ENCODE peak calls at places on chromosomes 3 and 15, in four cellular contexts. M, Y, X and E are unnamed samples.

GRCh38 chr3:186598108-186598784 is 14.6 kb upstream of the AHSG start:
- DNase-seq in M (peak), Y (peak), X (no peak), E (peak)

GRCh38 chr3:24111711-24112110 is 166.6 kb downstream of the NR1D2 start:
- DNase-seq in M (no peak), Y (no peak), X (no peak), E (peak)

GRCh38 chr3:102722317-102722716 is 287.5 kb downstream of the ZPLD1 start:
- DNase-seq in M (no peak), Y (no peak), X (no peak), E (no peak)

GRCh38 chr3:104628185-104628789 is 738.4 kb upstream of the ALCAM start:
- DNase-seq in M (peak), Y (peak), X (no peak), E (peak)

GRCh38 chr3:108092556-108092955 is 1.7 kb upstream of the CD47 start:
- DNase-seq in M (no peak), Y (no peak), X (no peak), E (no peak)

GRCh38 chr3:128075516-128076464 is 23.6 kb downstream of the SEC61A1 start:
- DNase-seq in M (peak), Y (peak), X (peak), E (peak)

GRCh38 chr3:159263750-159264561 is 462.1 kb downstream of the MFSD1 start:
- DNase-seq in M (peak), Y (peak), X (peak), E (peak)

GRCh38 chr3:61936344-61936937 is 375.1 kb downstream of the PTPRG start:
- DNase-seq in M (peak), Y (no peak), X (peak), E (peak)

GRCh38 chr15:57122080-57122845 is 203.8 kb downstream of the TCF12 start:
- DNase-seq in M (no peak), Y (no peak), X (no peak), E (no peak)

GRCh38 chr3:14303336-14304100 is 98.9 kb upstream of the SLC6A6 start:
- DNase-seq in M (no peak), Y (no peak), X (no peak), E (no peak)

GRCh38 chr15:82768414-82769081 is 37.3 kb downstream of the FSD2 start:
- DNase-seq in M (no peak), Y (no peak), X (no peak), E (peak)

GRCh38 chr3:150733373-150733935 is 29.5 kb downstream of the SIAH2 start:
- DNase-seq in M (no peak), Y (peak), X (peak), E (no peak)

GRCh38 chr15:89175617-89176191 is 45.7 kb downstream of the RLBP1 start:
- DNase-seq in M (no peak), Y (no peak), X (no peak), E (no peak)

GRCh38 chr15:24945711-24946110 is 9.1 kb upstream of the SNRPN start:
- DNase-seq in M (no peak), Y (no peak), X (peak), E (no peak)

GRCh38 chr3:126158016-126158911 is 22.1 kb downstream of the ALDH1L1 start:
- DNase-seq in M (no peak), Y (no peak), X (no peak), E (no peak)

GRCh38 chr3:197912770-197913476 is 37.1 kb upstream of the RPL35A start:
- DNase-seq in M (no peak), Y (no peak), X (no peak), E (peak)

GRCh38 chr15:60469893-60470641 is 8.9 kb downstream of the ICE2 start:
- DNase-seq in M (no peak), Y (no peak), X (no peak), E (no peak)

GRCh38 chr3:190504354-190505125 is 9.3 kb upstream of the IL1RAP start:
- DNase-seq in M (peak), Y (peak), X (no peak), E (peak)

GRCh38 chr3:84958495-84959469 is at the start of gene CADM2:
- DNase-seq in M (peak), Y (peak), X (peak), E (peak)

GRCh38 chr3:79766474-79767193 is 1.2 kb downstream of the ROBO1 start:
- DNase-seq in M (peak), Y (no peak), X (peak), E (no peak)
- H3K4me3 ChIP-seq in M (peak), Y (peak), X (peak), E (no peak)

GRCh38 chr15:99594916-99595315 is 29.1 kb downstream of the MEF2A start:
- DNase-seq in M (no peak), Y (peak), X (no peak), E (no peak)
- TF ChIP-seq CTCF in M (no peak), Y (no peak), X (no peak), E (no peak)

GRCh38 chr3:196659901-196660351 is 20.4 kb downstream of the NRROS start:
- DNase-seq in M (no peak), Y (no peak), X (no peak), E (no peak)
- H3K4me3 ChIP-seq in M (no peak), Y (no peak), X (no peak), E (no peak)

GRCh38 chr3:113623324-113623723 is 73.1 kb downstream of the USF3 start:
- DNase-seq in M (no peak), Y (no peak), X (peak), E (peak)
- TF ChIP-seq CTCF in M (peak), Y (peak), X (peak), E (peak)

GRCh38 chr3:179348325-179349013 is 960 bp downstream of the MFN1 start:
- DNase-seq in M (no peak), Y (no peak), X (no peak), E (peak)

GRCh38 chr3:179347383-179348194 is at the start of gene MFN1:
- DNase-seq in M (peak), Y (peak), X (peak), E (peak)

DNA sequence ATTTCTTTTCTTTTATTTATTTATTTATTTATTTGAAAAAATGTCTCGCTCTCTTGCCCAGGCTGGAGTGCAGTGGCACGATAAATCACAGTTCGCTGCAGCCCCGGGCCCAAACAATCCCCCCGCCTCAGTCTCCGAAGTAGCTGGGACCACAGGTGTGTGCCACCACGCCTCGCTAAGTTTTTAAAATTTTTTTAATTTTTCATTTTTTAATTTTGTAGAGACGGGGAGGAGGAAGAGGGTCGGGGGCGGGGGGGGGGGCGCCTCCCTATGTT is 464 bp upstream of the MFN1 start:
- DNase-seq in M (no peak), Y (no peak), X (no peak), E (no peak)
- H3K4me3 ChIP-seq in M (peak), Y (peak), X (peak), E (peak)

GRCh38 chr3:12303532-12303931 is 14.7 kb downstream of the PPARG start:
- DNase-seq in M (no peak), Y (peak), X (no peak), E (peak)

GRCh38 chr3:12302564-12302963 is 13.7 kb downstream of the PPARG start:
- DNase-seq in M (no peak), Y (peak), X (no peak), E (no peak)

GRCh38 chr3:12301031-12301430 is 12.2 kb downstream of the PPARG start:
- DNase-seq in M (no peak), Y (no peak), X (no peak), E (no peak)

GRCh38 chr3:12301513-12301912 is 12.6 kb downstream of the PPARG start:
- DNase-seq in M (no peak), Y (no peak), X (no peak), E (no peak)

GRCh38 chr3:12303998-12304397 is 15.1 kb downstream of the PPARG start:
- DNase-seq in M (no peak), Y (no peak), X (no peak), E (no peak)
- TF ChIP-seq CTCF in M (no peak), Y (no peak), X (no peak), E (no peak)

DNA sequence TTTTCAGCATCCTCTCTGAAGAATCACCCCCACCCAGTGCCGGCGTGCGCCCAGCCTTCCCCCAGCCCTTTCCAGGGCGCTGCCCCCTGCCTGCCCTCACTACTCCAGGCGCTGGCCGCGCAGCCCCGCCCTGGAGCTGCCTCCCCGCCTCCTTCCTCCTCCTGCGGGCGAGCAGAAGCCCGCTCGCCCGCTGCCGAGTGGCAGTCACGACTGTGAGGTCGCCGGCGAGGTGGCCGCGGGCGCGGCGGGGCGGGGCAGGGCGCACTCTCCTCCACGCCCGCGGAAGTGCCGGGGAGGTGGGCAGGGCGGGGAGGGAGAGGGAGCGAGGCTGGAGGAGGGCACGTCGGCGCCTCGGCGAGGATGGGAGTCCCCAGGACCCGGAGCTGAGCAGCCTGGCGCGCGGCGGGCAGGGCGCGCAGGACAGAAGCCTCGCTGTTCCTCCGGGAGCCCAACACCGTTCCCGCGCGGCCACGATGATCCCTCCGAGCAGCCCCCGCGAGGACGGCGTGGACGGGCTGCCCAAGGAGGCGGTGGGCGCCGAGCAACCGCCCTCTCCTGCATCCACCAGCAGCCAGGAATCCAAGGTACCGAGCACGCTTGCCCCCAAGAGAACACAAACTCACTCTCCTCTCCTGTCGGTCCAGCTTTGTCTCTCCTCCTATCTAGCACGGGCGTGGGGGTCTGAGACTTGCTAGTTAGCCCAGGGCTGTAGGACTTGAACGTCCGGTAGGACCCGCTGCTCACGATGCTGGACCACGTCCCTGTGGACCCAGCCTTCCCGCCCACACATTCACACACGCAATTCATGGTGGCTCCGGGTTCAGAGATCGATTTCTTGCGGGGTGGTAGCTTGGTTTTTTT is at the start of gene STAC:
- DNase-seq in M (peak), Y (peak), X (peak), E (peak)
- H3K4me3 ChIP-seq in M (peak), Y (peak), X (peak), E (peak)

GRCh38 chr3:67109651-67110204 is 111.6 kb downstream of the KBTBD8 start:
- DNase-seq in M (peak), Y (peak), X (no peak), E (peak)
- TF ChIP-seq CTCF in M (peak), Y (peak), X (peak), E (peak)

GRCh38 chr3:123447416-123447748 is 1.5 kb downstream of the ADCY5 start:
- DNase-seq in M (no peak), Y (no peak), X (no peak), E (no peak)
- H3K4me3 ChIP-seq in M (peak), Y (no peak), X (no peak), E (no peak)